ENCODE peak calls at places on chromosomes 2 and 18, in ten cellular contexts. Z is suprapubic skin, P is ovary, J is HepG2, S is transverse colon, F is tibial nerve, Y is heart left ventricle, M is A549, O is uterus, D is vagina. H is an unnamed sample. For H3K9me3, the result is how much of the 10 kb centered on the place peaks cover.

GRCh38 chr2:213065583-213066444 is 85.6 kb downstream of the IKZF2 start:
- DNase-seq in Z (no peak), P (no peak), J (no peak), S (peak), F (no peak), Y (peak), M (no peak), O (no peak), D (no peak), H (no peak)

GRCh38 chr2:144137705-144138428 is 382.1 kb downstream of the ZEB2 start:
- DNase-seq in Z (no peak), P (no peak), J (peak), S (no peak), F (no peak), Y (no peak), M (no peak), O (no peak), D (no peak), H (no peak)

GRCh38 chr2:24026233-24026632 is 16.3 kb downstream of the MFSD2B start:
- DNase-seq in Z (no peak), P (no peak), J (no peak), S (no peak), F (no peak), Y (no peak), M (no peak), O (no peak), D (no peak), H (no peak)

GRCh38 chr2:180990337-180990736 is 9.9 kb downstream of the UBE2E3 start:
- DNase-seq in Z (no peak), P (no peak), J (no peak), S (no peak), F (no peak), Y (no peak), M (no peak), O (no peak), D (no peak), H (no peak)

GRCh38 chr2:19609266-19609665 is 250.8 kb upstream of the OSR1 start:
- DNase-seq in Z (no peak), P (no peak), J (peak), S (no peak), F (no peak), Y (no peak), M (no peak), O (no peak), D (no peak), H (no peak)

GRCh38 chr2:28801726-28802125 is 8.9 kb upstream of the SPDYA start:
- DNase-seq in Z (no peak), P (no peak), J (no peak), S (no peak), F (no peak), Y (no peak), M (no peak), O (no peak), D (no peak), H (no peak)

GRCh38 chr2:171923206-171923605 is 945 bp downstream of the HAT1 start:
- DNase-seq in Z (no peak), P (peak), J (peak), S (no peak), F (no peak), Y (peak), M (no peak), O (no peak), D (no peak), H (no peak)

GRCh38 chr2:29560566-29560965 is 360.8 kb downstream of the ALK start:
- DNase-seq in Z (no peak), P (no peak), J (no peak), S (no peak), F (no peak), Y (no peak), M (no peak), O (no peak), D (peak), H (peak)

GRCh38 chr2:207782238-207783030 is 12.7 kb upstream of the FZD5 start:
- DNase-seq in Z (no peak), P (no peak), J (peak), S (peak), F (no peak), Y (no peak), M (no peak), O (no peak), D (no peak), H (no peak)

GRCh38 chr2:218698885-218699284 is 11.8 kb upstream of the TTLL4 start:
- DNase-seq in Z (no peak), P (no peak), J (no peak), S (no peak), F (no peak), Y (no peak), M (no peak), O (no peak), D (no peak), H (no peak)

GRCh38 chr2:203869610-203870042 is 2.1 kb downstream of the CTLA4 start:
- DNase-seq in Z (no peak), P (no peak), J (no peak), S (no peak), F (no peak), Y (no peak), M (no peak), O (no peak), D (no peak), H (peak)

GRCh38 chr2:173232956-173233744 is 121.5 kb upstream of the CDCA7 start:
- DNase-seq in Z (no peak), P (no peak), J (no peak), S (no peak), F (no peak), Y (no peak), M (no peak), O (no peak), D (no peak), H (no peak)

GRCh38 chr2:71604709-71605085 is 151.3 kb downstream of the DYSF start:
- DNase-seq in Z (peak), P (peak), J (no peak), S (no peak), F (peak), Y (no peak), M (no peak), O (no peak), D (peak), H (no peak)

GRCh38 chr2:145715601-145716000 is 1195.7 kb upstream of the ZEB2 start:
- DNase-seq in Z (no peak), P (no peak), J (no peak), S (no peak), F (no peak), Y (no peak), M (no peak), O (no peak), D (no peak), H (no peak)

GRCh38 chr2:206876176-206876575 is 63.1 kb upstream of the CPO start:
- DNase-seq in Z (no peak), P (no peak), J (no peak), S (no peak), F (no peak), Y (no peak), M (no peak), O (no peak), D (no peak), H (no peak)

GRCh38 chr2:73368781-73369180 is 16.9 kb upstream of the ALMS1 start:
- DNase-seq in Z (no peak), P (no peak), J (no peak), S (no peak), F (no peak), Y (no peak), M (no peak), O (no peak), D (no peak), H (no peak)

GRCh38 chr2:38128653-38129052 is 52.7 kb upstream of the CYP1B1 start:
- DNase-seq in Z (no peak), P (peak), J (no peak), S (no peak), F (no peak), Y (peak), M (no peak), O (peak), D (no peak), H (peak)

GRCh38 chr18:3454365-3455089 is 4.6 kb downstream of the TGIF1 start:
- DNase-seq in Z (no peak), P (peak), J (peak), S (peak), F (no peak), Y (no peak), M (no peak), O (no peak), D (no peak), H (peak)

GRCh38 chr2:24831736-24832421 is 38.7 kb downstream of the CENPO start:
- DNase-seq in Z (peak), P (peak), J (no peak), S (no peak), F (no peak), Y (peak), M (no peak), O (no peak), D (no peak), H (no peak)

GRCh38 chr2:241234066-241234790 is 45.8 kb downstream of the ANO7 start:
- DNase-seq in Z (peak), P (no peak), J (no peak), S (no peak), F (no peak), Y (no peak), M (no peak), O (no peak), D (no peak), H (no peak)

GRCh38 chr18:78496095-78496494 is 483.5 kb upstream of the SALL3 start:
- DNase-seq in Z (no peak), P (no peak), J (no peak), S (no peak), F (no peak), Y (peak), M (no peak), O (peak), D (no peak), H (no peak)
- H3K9me3 ChIP-seq in Z (under half), P (under half), J (under half), S (under half), F (under half), Y (under half), M (under half), O (under half), D (under half), H (under half)

DNA sequence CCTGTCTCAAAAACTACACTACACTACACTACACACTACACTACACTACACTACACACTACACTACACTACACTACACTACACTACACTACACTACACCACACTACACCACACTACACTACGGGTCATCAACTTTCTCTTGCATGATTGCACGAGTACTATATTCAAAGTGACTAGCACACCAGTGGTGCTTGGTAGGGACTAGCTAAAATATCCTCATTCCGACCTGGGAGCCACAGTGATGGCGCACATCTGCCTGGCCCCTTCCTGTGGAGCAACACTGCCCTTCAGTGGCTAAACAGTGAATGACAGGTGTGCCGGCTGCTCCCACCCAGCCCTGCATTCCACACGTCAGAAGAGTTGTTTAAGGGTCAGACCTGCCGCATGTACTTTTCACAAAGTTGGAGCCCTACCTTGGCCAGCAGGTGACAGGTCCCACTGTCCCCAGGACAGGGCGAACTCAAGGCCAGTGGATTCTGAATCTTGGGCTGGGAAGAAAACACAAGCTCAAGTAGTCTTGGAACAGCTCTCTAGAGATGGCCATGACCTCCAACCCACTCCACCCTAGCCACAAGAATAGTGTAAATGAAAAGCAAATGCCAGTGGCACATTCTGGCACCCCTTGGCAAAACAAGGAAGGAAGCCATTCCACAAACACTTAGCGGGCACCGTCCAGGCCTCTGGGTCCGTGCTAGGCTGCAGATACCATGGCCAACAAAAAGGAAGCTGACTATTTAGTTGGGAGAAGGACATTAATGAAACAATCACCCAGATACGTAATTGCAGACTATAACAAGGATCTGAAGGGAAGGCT is 79.7 kb upstream of the MSH2 start:
- DNase-seq in Z (peak), P (peak), J (peak), S (peak), F (peak), Y (peak), M (peak), O (peak), D (no peak), H (peak)
- TF ChIP-seq POLR2A in Z (no peak), P (peak), J (no peak), S (no peak), F (no peak), Y (no peak), M (no peak), O (peak), D (no peak), H (no peak)

GRCh38 chr2:2832657-2833056 is 501.6 kb upstream of the MYT1L start:
- DNase-seq in Z (no peak), P (no peak), J (no peak), S (no peak), F (no peak), Y (no peak), M (no peak), O (no peak), D (peak), H (no peak)
- H3K9me3 ChIP-seq in Z (under half), P (under half), J (under half), S (under half), F (under half), Y (under half), M (under half), O (under half), D (under half), H (under half)

DNA sequence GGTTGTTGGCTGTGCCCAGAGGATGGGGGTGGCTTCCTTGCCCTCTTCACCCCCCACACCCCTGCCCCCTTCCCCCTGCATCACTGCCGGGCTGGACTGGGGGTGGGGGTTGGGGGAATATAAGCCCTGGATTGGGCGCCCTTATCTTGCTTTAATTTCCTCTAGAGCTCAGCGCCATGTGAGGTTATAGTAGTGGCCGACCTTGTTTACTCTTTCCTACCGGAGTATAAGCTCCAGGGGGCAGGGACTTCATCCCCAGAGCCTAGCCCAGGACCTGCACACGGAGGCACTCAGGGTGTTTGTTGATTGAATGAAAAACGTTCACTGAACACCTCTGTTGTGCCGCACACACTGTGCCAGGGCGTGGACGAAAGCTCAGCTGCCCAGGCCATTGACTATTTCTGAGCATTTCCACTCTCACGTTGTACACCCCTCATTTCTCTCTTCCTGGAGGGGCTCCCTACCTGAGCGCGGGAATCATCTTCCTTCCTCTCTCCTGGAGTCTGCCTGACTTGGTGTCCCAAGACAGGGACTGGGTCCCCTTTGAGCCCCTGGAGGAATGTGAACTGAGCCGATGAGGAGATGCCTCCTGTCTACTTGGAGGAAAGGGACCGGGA is 9.3 kb upstream of the SPATA3 start:
- DNase-seq in Z (no peak), P (no peak), J (no peak), S (no peak), F (no peak), Y (no peak), M (no peak), O (no peak), D (no peak), H (no peak)
- TF ChIP-seq POLR2A in Z (no peak), P (no peak), J (no peak), S (no peak), F (no peak), Y (no peak), M (no peak), O (no peak), D (no peak), H (no peak)

GRCh38 chr18:6155707-6156106 is 259.0 kb downstream of the L3MBTL4 start:
- DNase-seq in Z (no peak), P (no peak), J (no peak), S (no peak), F (no peak), Y (no peak), M (no peak), O (no peak), D (no peak), H (no peak)
- H3K9me3 ChIP-seq in Z (under half), P (under half), J (under half), S (under half), F (under half), Y (under half), M (under half), O (under half), D (under half), H (under half)

GRCh38 chr2:223051580-223052375 is at the start of gene KCNE4:
- DNase-seq in Z (no peak), P (peak), J (no peak), S (peak), F (no peak), Y (no peak), M (no peak), O (peak), D (no peak), H (no peak)
- TF ChIP-seq POLR2A in Z (peak), P (peak), J (no peak), S (peak), F (no peak), Y (no peak), M (no peak), O (peak), D (peak), H (peak)

GRCh38 chr2:129459881-129460280 is 519.6 kb upstream of the RAB6C start:
- DNase-seq in Z (no peak), P (no peak), J (no peak), S (no peak), F (no peak), Y (no peak), M (no peak), O (no peak), D (peak), H (peak)
- H3K9me3 ChIP-seq in Z (under half), P (under half), J (under half), S (under half), F (under half), Y (under half), M (under half), O (under half), D (under half), H (under half)

DNA sequence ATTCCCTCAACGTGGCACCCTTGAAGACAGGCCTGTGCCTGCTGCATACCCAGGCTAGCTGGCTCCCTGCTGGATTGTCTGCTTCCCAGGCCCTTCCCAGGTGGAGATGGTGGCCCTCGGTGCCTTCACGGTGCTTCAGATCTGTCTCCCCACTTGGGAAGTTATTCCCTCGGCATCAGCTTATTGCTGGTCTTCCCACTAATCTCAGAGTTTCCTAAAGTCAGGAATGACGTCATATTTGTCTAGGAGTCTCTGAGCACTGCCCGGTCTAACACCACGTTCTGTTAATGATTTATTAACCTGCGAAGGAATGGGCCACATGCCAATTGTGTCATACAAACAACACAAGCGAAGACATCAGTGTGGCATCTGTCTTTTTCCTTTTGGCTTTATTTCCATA is 269.8 kb upstream of the ID2 start:
- DNase-seq in Z (no peak), P (no peak), J (peak), S (peak), F (no peak), Y (no peak), M (peak), O (no peak), D (no peak), H (no peak)
- TF ChIP-seq POLR2A in Z (no peak), P (no peak), J (no peak), S (no peak), F (no peak), Y (no peak), M (no peak), O (no peak), D (no peak), H (no peak)

GRCh38 chr2:168614291-168615018 is 158.4 kb downstream of the CERS6 start:
- DNase-seq in Z (no peak), P (no peak), J (no peak), S (no peak), F (no peak), Y (no peak), M (no peak), O (no peak), D (no peak), H (no peak)

GRCh38 chr2:168613510-168613909 is 157.4 kb downstream of the CERS6 start:
- DNase-seq in Z (no peak), P (no peak), J (no peak), S (no peak), F (no peak), Y (no peak), M (no peak), O (no peak), D (no peak), H (no peak)

GRCh38 chr2:168611091-168611490 is 155.0 kb downstream of the CERS6 start:
- DNase-seq in Z (no peak), P (no peak), J (no peak), S (no peak), F (no peak), Y (no peak), M (no peak), O (no peak), D (no peak), H (no peak)

GRCh38 chr2:168611896-168612650 is 156.0 kb downstream of the CERS6 start:
- DNase-seq in Z (no peak), P (no peak), J (no peak), S (no peak), F (no peak), Y (no peak), M (no peak), O (no peak), D (no peak), H (no peak)

GRCh38 chr2:168612719-168613118 is 156.6 kb downstream of the CERS6 start:
- DNase-seq in Z (no peak), P (no peak), J (no peak), S (no peak), F (no peak), Y (no peak), M (no peak), O (no peak), D (no peak), H (no peak)
- H3K9me3 ChIP-seq in Z (under half), P (under half), J (under half), S (under half), F (under half), Y (under half), M (under half), O (under half), D (under half), H (under half)